ENCODE peak calls at places on chromosomes 12 and 14, in five cellular contexts. One of them, this sample, is unnamed.

GRCh38 chr12:107734139-107734538 is 26.8 kb downstream of the PRDM4 start:
- DNase-seq in choroid plexus epithelial cell: no peak
- DNase-seq in stomach: no peak
- DNase-seq in AG04450: no peak
- DNase-seq in CD8-positive, alpha-beta T cell: no peak
- DNase-seq in this sample: no peak

GRCh38 chr12:20356048-20356447 is 12.3 kb upstream of the PDE3A start:
- DNase-seq in AG04450: no peak
- DNase-seq in choroid plexus epithelial cell: no peak
- DNase-seq in stomach: no peak
- DNase-seq in CD8-positive, alpha-beta T cell: no peak
- DNase-seq in this sample: no peak

GRCh38 chr12:53994691-53995310 is 5.2 kb upstream of the HOXC9 start:
- DNase-seq in CD8-positive, alpha-beta T cell: no peak
- DNase-seq in choroid plexus epithelial cell: no peak
- DNase-seq in stomach: no peak
- DNase-seq in AG04450: no peak
- DNase-seq in this sample: no peak

GRCh38 chr14:38211258-38211735 is 3.6 kb downstream of the SSTR1 start:
- DNase-seq in stomach: no peak
- DNase-seq in AG04450: no peak
- DNase-seq in choroid plexus epithelial cell: no peak
- DNase-seq in CD8-positive, alpha-beta T cell: no peak
- DNase-seq in this sample: no peak

GRCh38 chr12:64404470-64405446 is 566 bp downstream of the XPOT start:
- DNase-seq in stomach: peak; percentile 51
- DNase-seq in choroid plexus epithelial cell: peak; percentile 90
- DNase-seq in CD8-positive, alpha-beta T cell: peak; percentile 28
- DNase-seq in AG04450: peak; percentile 83
- DNase-seq in this sample: no peak

GRCh38 chr12:50103351-50103750 is 457 bp upstream of the GPD1 start:
- DNase-seq in choroid plexus epithelial cell: no peak
- DNase-seq in AG04450: no peak
- DNase-seq in CD8-positive, alpha-beta T cell: no peak
- DNase-seq in stomach: no peak
- DNase-seq in this sample: no peak

GRCh38 chr12:115337693-115338543 is 653.9 kb upstream of the TBX3 start:
- DNase-seq in stomach: no peak
- DNase-seq in choroid plexus epithelial cell: peak; percentile 91
- DNase-seq in CD8-positive, alpha-beta T cell: no peak
- DNase-seq in AG04450: peak; percentile 83
- DNase-seq in this sample: no peak

GRCh38 chr14:102507026-102507860 is 2.3 kb downstream of the ANKRD9 start:
- DNase-seq in AG04450: no peak
- DNase-seq in choroid plexus epithelial cell: no peak
- DNase-seq in stomach: no peak
- DNase-seq in CD8-positive, alpha-beta T cell: no peak
- DNase-seq in this sample: no peak

GRCh38 chr12:82862069-82862841 is 175.5 kb downstream of the TMTC2 start:
- DNase-seq in CD8-positive, alpha-beta T cell: no peak
- DNase-seq in stomach: no peak
- DNase-seq in AG04450: no peak
- DNase-seq in choroid plexus epithelial cell: peak; percentile 63
- DNase-seq in this sample: no peak

GRCh38 chr14:94571395-94571794 is 9.8 kb upstream of the SERPINA5 start:
- DNase-seq in CD8-positive, alpha-beta T cell: no peak
- DNase-seq in AG04450: no peak
- DNase-seq in stomach: no peak
- DNase-seq in choroid plexus epithelial cell: peak; percentile 17
- DNase-seq in this sample: no peak

GRCh38 chr14:101721951-101722661 is 39.4 kb upstream of the PPP2R5C start:
- DNase-seq in AG04450: no peak
- DNase-seq in stomach: peak; percentile 51
- DNase-seq in CD8-positive, alpha-beta T cell: peak; percentile 67
- DNase-seq in choroid plexus epithelial cell: peak; percentile 39
- DNase-seq in this sample: no peak

GRCh38 chr14:53193193-53193592 is 40.1 kb upstream of the DDHD1 start:
- DNase-seq in choroid plexus epithelial cell: peak; percentile 26
- DNase-seq in AG04450: no peak
- DNase-seq in CD8-positive, alpha-beta T cell: no peak
- DNase-seq in stomach: no peak
- DNase-seq in this sample: no peak

GRCh38 chr14:95463173-95463901 is 53.1 kb downstream of the SYNE3 start:
- DNase-seq in choroid plexus epithelial cell: no peak
- DNase-seq in stomach: peak; percentile 62
- DNase-seq in CD8-positive, alpha-beta T cell: peak; percentile 51
- DNase-seq in AG04450: no peak
- DNase-seq in this sample: no peak

GRCh38 chr12:59283012-59283411 is 312.8 kb upstream of the SLC16A7 start:
- DNase-seq in AG04450: no peak
- DNase-seq in choroid plexus epithelial cell: peak; percentile 2
- DNase-seq in CD8-positive, alpha-beta T cell: no peak
- DNase-seq in stomach: no peak
- DNase-seq in this sample: no peak

GRCh38 chr12:46470039-46470627 is 97.6 kb upstream of the SLC38A2 start:
- DNase-seq in CD8-positive, alpha-beta T cell: no peak
- DNase-seq in choroid plexus epithelial cell: peak; percentile 64
- DNase-seq in stomach: no peak
- DNase-seq in AG04450: no peak
- DNase-seq in this sample: no peak

GRCh38 chr14:70171719-70172118 is 17.0 kb downstream of the SLC8A3 start:
- DNase-seq in CD8-positive, alpha-beta T cell: no peak
- DNase-seq in stomach: no peak
- DNase-seq in choroid plexus epithelial cell: no peak
- DNase-seq in AG04450: no peak
- DNase-seq in this sample: no peak

GRCh38 chr12:110880651-110881050 is 33.9 kb downstream of the CCDC63 start:
- DNase-seq in stomach: no peak
- DNase-seq in CD8-positive, alpha-beta T cell: no peak
- DNase-seq in AG04450: no peak
- DNase-seq in choroid plexus epithelial cell: no peak
- DNase-seq in this sample: no peak

GRCh38 chr12:110930348-110931314 is 10.3 kb upstream of the MYL2 start:
- DNase-seq in CD8-positive, alpha-beta T cell: no peak
- DNase-seq in stomach: no peak
- DNase-seq in choroid plexus epithelial cell: no peak
- DNase-seq in AG04450: no peak
- DNase-seq in this sample: no peak

GRCh38 chr12:16668198-16668597 is 62.2 kb upstream of the LMO3 start:
- DNase-seq in AG04450: no peak
- DNase-seq in CD8-positive, alpha-beta T cell: no peak
- DNase-seq in stomach: no peak
- DNase-seq in choroid plexus epithelial cell: no peak
- DNase-seq in this sample: no peak

GRCh38 chr14:95293474-95293873 is 26.2 kb downstream of the CLMN start:
- DNase-seq in CD8-positive, alpha-beta T cell: no peak
- DNase-seq in AG04450: no peak
- DNase-seq in stomach: no peak
- DNase-seq in choroid plexus epithelial cell: no peak
- DNase-seq in this sample: no peak

GRCh38 chr12:132148368-132149045 is 4.2 kb downstream of the NOC4L start:
- DNase-seq in choroid plexus epithelial cell: no peak
- DNase-seq in stomach: no peak
- DNase-seq in CD8-positive, alpha-beta T cell: no peak
- DNase-seq in AG04450: no peak
- DNase-seq in this sample: no peak

GRCh38 chr12:88530868-88531267 is 49.4 kb downstream of the KITLG start:
- DNase-seq in choroid plexus epithelial cell: no peak
- DNase-seq in stomach: no peak
- DNase-seq in AG04450: no peak
- DNase-seq in CD8-positive, alpha-beta T cell: no peak
- DNase-seq in this sample: no peak

GRCh38 chr12:110117948-110118685 is 6.0 kb upstream of the IFT81 start:
- DNase-seq in stomach: no peak
- DNase-seq in choroid plexus epithelial cell: no peak
- DNase-seq in AG04450: no peak
- DNase-seq in CD8-positive, alpha-beta T cell: no peak
- DNase-seq in this sample: no peak

GRCh38 chr14:99752486-99753121 is 40.6 kb upstream of the EML1 start:
- DNase-seq in choroid plexus epithelial cell: peak; percentile 77
- DNase-seq in AG04450: no peak
- DNase-seq in CD8-positive, alpha-beta T cell: no peak
- DNase-seq in stomach: no peak
- DNase-seq in this sample: no peak

GRCh38 chr12:66438601-66439000 is 136.3 kb downstream of the HELB start:
- DNase-seq in CD8-positive, alpha-beta T cell: no peak
- DNase-seq in stomach: no peak
- DNase-seq in choroid plexus epithelial cell: peak; percentile 54
- DNase-seq in AG04450: no peak
- DNase-seq in this sample: no peak

GRCh38 chr14:90830931-90831701 is 14.9 kb upstream of the TTC7B start:
- DNase-seq in choroid plexus epithelial cell: no peak
- DNase-seq in AG04450: no peak
- DNase-seq in CD8-positive, alpha-beta T cell: no peak
- DNase-seq in stomach: no peak
- DNase-seq in this sample: no peak

GRCh38 chr12:121441555-121441954 is 41.6 kb downstream of the RNF34 start:
- DNase-seq in choroid plexus epithelial cell: no peak
- DNase-seq in stomach: peak; percentile 57
- DNase-seq in CD8-positive, alpha-beta T cell: no peak
- DNase-seq in AG04450: no peak
- DNase-seq in this sample: no peak

GRCh38 chr14:70888681-70889175 is 18.5 kb upstream of the PCNX1 start:
- DNase-seq in AG04450: no peak
- DNase-seq in stomach: no peak
- DNase-seq in CD8-positive, alpha-beta T cell: no peak
- DNase-seq in choroid plexus epithelial cell: peak; percentile 81
- DNase-seq in this sample: no peak

GRCh38 chr12:96431067-96431466 is 30.8 kb upstream of the CDK17 start:
- DNase-seq in CD8-positive, alpha-beta T cell: no peak
- DNase-seq in AG04450: no peak
- DNase-seq in choroid plexus epithelial cell: no peak
- DNase-seq in stomach: no peak
- DNase-seq in this sample: no peak

GRCh38 chr12:53254816-53255545 is 13.1 kb upstream of the ESPL1 start:
- DNase-seq in AG04450: no peak
- DNase-seq in CD8-positive, alpha-beta T cell: no peak
- DNase-seq in stomach: no peak
- DNase-seq in choroid plexus epithelial cell: no peak
- DNase-seq in this sample: no peak

GRCh38 chr12:119727600-119728436 is 59.9 kb downstream of the PRKAB1 start:
- DNase-seq in CD8-positive, alpha-beta T cell: no peak
- DNase-seq in AG04450: no peak
- DNase-seq in choroid plexus epithelial cell: no peak
- DNase-seq in stomach: no peak
- DNase-seq in this sample: no peak

GRCh38 chr14:60565211-60565610 is 56.3 kb downstream of the SIX6 start:
- DNase-seq in choroid plexus epithelial cell: peak; percentile 88
- DNase-seq in AG04450: peak; percentile 23
- DNase-seq in CD8-positive, alpha-beta T cell: no peak
- DNase-seq in stomach: no peak
- DNase-seq in this sample: no peak

DNA sequence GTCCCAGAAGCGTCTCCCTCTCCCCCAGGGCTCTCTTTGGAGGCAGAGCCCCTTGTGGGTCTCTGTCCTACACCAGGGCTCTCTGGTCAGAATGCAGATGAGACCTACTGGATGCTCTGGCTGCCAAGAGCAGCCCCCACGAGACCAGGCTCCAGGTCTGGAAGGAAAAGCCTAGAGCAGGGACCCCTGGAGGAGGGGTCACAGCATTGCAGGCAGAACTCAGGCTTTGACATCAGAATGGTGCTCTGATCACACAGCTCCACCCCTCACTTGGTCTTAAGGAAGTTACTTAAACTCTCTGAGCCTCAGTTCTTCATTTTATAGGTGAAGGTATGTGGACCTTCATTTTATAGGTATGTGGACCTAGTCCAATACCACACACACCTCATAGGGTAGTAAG is 83.1 kb downstream of the ARL6IP4 start:
- DNase-seq in AG04450: no peak
- DNase-seq in choroid plexus epithelial cell: peak; percentile 62
- DNase-seq in CD8-positive, alpha-beta T cell: no peak
- DNase-seq in stomach: no peak
- DNase-seq in this sample: no peak
- TF ChIP-seq CTCF in AG04450: peak; percentile 55
- TF ChIP-seq CTCF in choroid plexus epithelial cell: peak; percentile 62
- TF ChIP-seq CTCF in CD8-positive, alpha-beta T cell: peak; percentile 34
- TF ChIP-seq CTCF in stomach: no peak
- TF ChIP-seq CTCF in this sample: peak; percentile 23

DNA sequence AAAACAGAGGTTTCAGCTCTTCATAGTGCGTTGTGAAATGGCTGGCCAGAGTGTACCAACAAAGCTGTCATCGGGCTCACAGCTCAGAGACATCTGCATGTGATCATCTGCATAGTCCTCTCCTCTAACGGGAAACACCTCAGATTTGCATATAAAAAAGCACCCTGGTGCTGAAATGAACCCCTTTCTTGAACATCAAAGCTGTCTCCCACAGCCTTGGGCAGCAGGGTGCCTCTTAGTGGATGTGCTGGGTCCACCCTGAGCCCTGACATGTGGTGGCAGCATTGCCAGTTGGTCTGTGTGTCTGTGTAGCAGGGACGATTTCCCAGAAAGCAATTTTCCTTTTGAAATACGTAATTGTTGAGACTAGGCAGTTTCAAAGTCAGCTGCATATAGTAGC is 14.3 kb upstream of the PAPLN start:
- DNase-seq in stomach: no peak
- DNase-seq in choroid plexus epithelial cell: peak; percentile 76
- DNase-seq in AG04450: no peak
- DNase-seq in CD8-positive, alpha-beta T cell: no peak
- DNase-seq in this sample: no peak
- TF ChIP-seq CTCF in stomach: no peak
- TF ChIP-seq CTCF in choroid plexus epithelial cell: no peak
- TF ChIP-seq CTCF in AG04450: no peak
- TF ChIP-seq CTCF in CD8-positive, alpha-beta T cell: no peak
- TF ChIP-seq CTCF in this sample: no peak

GRCh38 chr14:92638904-92639303 is 109.5 kb downstream of the LGMN start:
- DNase-seq in choroid plexus epithelial cell: no peak
- DNase-seq in AG04450: no peak
- DNase-seq in stomach: no peak
- DNase-seq in CD8-positive, alpha-beta T cell: no peak
- DNase-seq in this sample: no peak
- TF ChIP-seq CTCF in choroid plexus epithelial cell: no peak
- TF ChIP-seq CTCF in AG04450: no peak
- TF ChIP-seq CTCF in stomach: no peak
- TF ChIP-seq CTCF in CD8-positive, alpha-beta T cell: no peak
- TF ChIP-seq CTCF in this sample: no peak

DNA sequence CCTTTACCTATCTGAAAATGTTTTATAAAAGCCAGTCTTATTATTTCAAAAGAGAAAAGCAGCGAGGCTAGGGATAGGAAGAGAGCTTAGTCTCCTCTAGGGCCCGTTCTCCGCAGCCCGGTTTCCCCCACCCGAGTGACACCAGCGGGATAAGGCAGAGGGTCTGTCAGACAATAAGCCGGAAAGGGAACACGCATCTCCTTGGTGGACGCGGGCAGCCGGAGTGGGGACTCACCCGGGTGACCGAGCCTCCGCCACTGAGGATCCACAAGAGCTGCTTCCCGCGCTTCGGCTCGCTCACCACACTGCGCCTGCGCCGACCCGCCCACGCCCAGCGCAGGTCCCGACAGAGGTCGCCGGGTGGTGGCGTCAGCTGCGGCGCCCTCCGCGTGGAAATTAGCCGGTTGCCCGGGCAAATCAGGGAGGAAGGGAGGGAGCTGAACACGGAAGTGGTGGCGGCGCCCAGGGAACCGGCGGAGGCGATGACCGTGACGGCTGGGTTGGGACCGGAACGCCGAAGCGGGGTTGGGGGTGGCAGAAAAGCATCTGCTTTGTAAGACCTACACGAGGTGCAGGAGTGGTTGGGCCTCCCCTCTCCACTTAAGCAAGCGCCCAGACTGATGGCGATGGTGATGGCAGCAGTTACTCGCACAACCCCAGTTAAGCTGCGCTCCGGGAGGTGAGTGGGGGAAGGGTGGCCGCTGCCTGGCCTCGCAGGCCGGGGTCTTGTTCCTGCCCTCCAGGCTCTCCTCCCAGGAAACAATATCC is at the start of the genes SOCS4 and WDHD1:
- DNase-seq in AG04450: peak; percentile 63
- DNase-seq in CD8-positive, alpha-beta T cell: peak; percentile 93
- DNase-seq in choroid plexus epithelial cell: peak; percentile 92
- DNase-seq in stomach: peak; percentile 96
- DNase-seq in this sample: peak; percentile 56
- TF ChIP-seq CTCF in AG04450: no peak
- TF ChIP-seq CTCF in CD8-positive, alpha-beta T cell: no peak
- TF ChIP-seq CTCF in choroid plexus epithelial cell: peak; percentile 6
- TF ChIP-seq CTCF in stomach: no peak
- TF ChIP-seq CTCF in this sample: peak; percentile 18

This sample was measured in D721Med.